ENCODE peak calls at places on chromosomes 2 and 18, in six cellular contexts. K is GM12878, D is A549, M is SK-N-SH, I is stomach, R is tibial nerve. Q is an unnamed sample. For H3K4me1, the result is how much of the 10 kb centered on the place peaks cover.

GRCh38 chr2:26561918-26562810 is 79.0 kb downstream of the CIB4 start:
- DNase-seq in K (no peak), D (peak), M (peak), I (peak), R (no peak), Q (peak)

GRCh38 chr18:53534695-53535094 is 689.8 kb downstream of the MBD2 start:
- DNase-seq in K (no peak), D (no peak), M (no peak), I (no peak), R (peak), Q (no peak)

GRCh38 chr2:226179010-226179409 is 620.6 kb downstream of the IRS1 start:
- DNase-seq in K (no peak), D (no peak), M (no peak), I (no peak), R (no peak), Q (no peak)

GRCh38 chr2:146666336-146666735 is 1178.5 kb upstream of the ACVR2A start:
- DNase-seq in K (no peak), D (peak), M (no peak), I (no peak), R (no peak), Q (no peak)

GRCh38 chr18:79200546-79201268 is 131.5 kb downstream of the ATP9B start:
- DNase-seq in K (no peak), D (no peak), M (peak), I (no peak), R (no peak), Q (peak)

GRCh38 chr2:77005522-77005921 is 516.7 kb downstream of the LRRTM4 start:
- DNase-seq in K (no peak), D (no peak), M (no peak), I (no peak), R (no peak), Q (no peak)

GRCh38 chr18:47717257-47717656 is 213.2 kb downstream of the SMAD2 start:
- DNase-seq in K (no peak), D (no peak), M (no peak), I (no peak), R (no peak), Q (peak)

GRCh38 chr2:147515213-147515612 is 329.6 kb upstream of the ACVR2A start:
- DNase-seq in K (no peak), D (no peak), M (no peak), I (no peak), R (no peak), Q (no peak)

GRCh38 chr2:237126519-237126918 is 40.8 kb downstream of the COPS8 start:
- DNase-seq in K (no peak), D (no peak), M (no peak), I (no peak), R (no peak), Q (no peak)

GRCh38 chr2:192011196-192011595 is 164.3 kb upstream of the CAVIN2 start:
- DNase-seq in K (no peak), D (no peak), M (no peak), I (no peak), R (no peak), Q (no peak)

GRCh38 chr2:10932345-10933151 is 20.8 kb downstream of the KCNF1 start:
- DNase-seq in K (no peak), D (no peak), M (peak), I (no peak), R (no peak), Q (no peak)

GRCh38 chr18:35123811-35124210 is 82.6 kb downstream of the MAPRE2 start:
- DNase-seq in K (no peak), D (no peak), M (no peak), I (no peak), R (no peak), Q (no peak)

GRCh38 chr2:25700221-25700660 is 26.9 kb upstream of the DTNB start:
- DNase-seq in K (no peak), D (peak), M (peak), I (no peak), R (no peak), Q (no peak)

GRCh38 chr2:69572640-69573039 is 70.9 kb downstream of the AAK1 start:
- DNase-seq in K (no peak), D (no peak), M (no peak), I (no peak), R (no peak), Q (no peak)

GRCh38 chr2:36485521-36485920 is 112.4 kb downstream of the FEZ2 start:
- DNase-seq in K (no peak), D (peak), M (no peak), I (no peak), R (no peak), Q (no peak)

GRCh38 chr2:55932843-55933242 is 9.3 kb upstream of the EFEMP1 start:
- DNase-seq in K (no peak), D (no peak), M (no peak), I (no peak), R (no peak), Q (no peak)

GRCh38 chr2:23550553-23550952 is 165.6 kb downstream of the KLHL29 start:
- DNase-seq in K (no peak), D (no peak), M (no peak), I (no peak), R (no peak), Q (no peak)

GRCh38 chr2:240494194-240494793 is 58.8 kb downstream of the GPC1 start:
- DNase-seq in K (no peak), D (no peak), M (peak), I (no peak), R (no peak), Q (no peak)

GRCh38 chr2:28726177-28726576 is 25.5 kb upstream of the PPP1CB start:
- DNase-seq in K (no peak), D (no peak), M (no peak), I (no peak), R (no peak), Q (no peak)

GRCh38 chr18:54388203-54389142 is 30.8 kb downstream of the C18orf54 start:
- DNase-seq in K (peak), D (peak), M (no peak), I (no peak), R (no peak), Q (no peak)

GRCh38 chr18:12637393-12637792 is 20.5 kb downstream of the SPIRE1 start:
- DNase-seq in K (no peak), D (peak), M (no peak), I (no peak), R (no peak), Q (no peak)

GRCh38 chr2:152611458-152612231 is 105.6 kb downstream of the PRPF40A start:
- DNase-seq in K (peak), D (peak), M (no peak), I (no peak), R (peak), Q (peak)

DNA sequence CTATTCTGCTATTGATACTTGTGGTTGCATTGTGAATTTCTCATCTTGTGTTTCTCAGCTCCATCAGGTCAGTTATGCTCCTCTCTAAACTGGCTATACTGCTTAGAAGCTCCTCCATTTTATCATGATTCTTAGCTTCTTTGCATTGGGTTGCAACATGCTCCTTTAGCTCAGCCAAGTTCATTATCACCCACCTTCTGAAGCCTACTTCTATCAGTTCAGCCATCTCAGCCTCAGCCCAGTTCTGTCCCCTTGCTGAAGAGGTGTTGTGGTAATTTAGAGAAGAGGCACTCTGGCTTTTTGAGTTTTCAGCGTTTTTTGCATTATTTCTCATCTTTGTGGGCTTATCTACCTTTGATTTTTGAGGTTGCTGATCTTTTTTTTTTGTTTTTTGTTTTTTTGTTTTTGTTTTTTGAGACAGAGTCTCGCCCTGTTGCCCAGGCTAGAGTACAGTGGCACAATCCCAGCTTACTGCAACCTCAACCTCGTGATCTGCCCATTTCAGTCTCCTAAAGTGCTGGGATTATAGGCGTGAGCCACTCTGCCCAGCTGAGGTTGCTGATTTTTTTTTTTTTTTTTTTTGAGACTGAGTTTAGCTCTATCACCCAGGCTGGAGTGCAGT is 36.0 kb downstream of the ANKRD12 start:
- DNase-seq in K (no peak), D (no peak), M (no peak), I (no peak), R (no peak), Q (no peak)
- TF ChIP-seq EP300 in K (no peak), D (no peak), M (no peak), I (no peak), R (no peak), Q (no peak)

GRCh38 chr2:20178404-20179178 is 46.3 kb downstream of the SDC1 start:
- DNase-seq in K (no peak), D (no peak), M (peak), I (no peak), R (no peak), Q (no peak)
- H3K4me1 ChIP-seq in K (under half), D (half or more), M (under half), I (under half), R (under half), Q (under half)

GRCh38 chr2:74767618-74768017 is 66.3 kb upstream of the HK2 start:
- DNase-seq in K (no peak), D (no peak), M (no peak), I (no peak), R (no peak), Q (no peak)
- TF ChIP-seq EP300 in K (no peak), D (no peak), M (no peak), I (no peak), R (no peak), Q (no peak)

DNA sequence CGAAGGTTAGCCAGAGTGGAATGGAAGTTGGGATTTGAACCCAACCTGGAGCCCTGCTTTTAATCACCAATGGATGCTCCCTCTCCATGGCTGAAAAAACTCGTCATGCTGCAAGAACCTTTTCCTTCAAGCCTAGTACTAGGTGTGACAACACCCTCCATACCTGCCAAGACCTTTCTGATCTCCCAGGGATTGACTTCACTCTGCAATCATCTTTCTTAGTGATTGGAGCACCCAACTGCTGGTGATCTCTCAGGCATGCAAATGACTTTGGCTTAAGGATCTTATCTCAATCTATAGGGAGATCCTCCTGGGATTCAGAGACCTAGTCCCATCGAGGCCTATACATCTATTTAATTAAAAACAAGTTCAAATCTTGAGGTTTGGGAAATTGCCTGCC is 23.5 kb upstream of the ITGB6 start:
- DNase-seq in K (no peak), D (no peak), M (no peak), I (no peak), R (no peak), Q (no peak)
- H3K4me1 ChIP-seq in K (under half), D (half or more), M (under half), I (half or more), R (under half), Q (under half)

Q was measured in sigmoid colon.